ENCODE peak calls at places on chromosome X, in eight cellular contexts. A is left ventricle myocardium inferior, T is ovary, C is psoas muscle, Z is A549, Y is MM.1S, O is fibroblast of the aortic adventitia, X is cardiac muscle cell. F is an unnamed sample.

GRCh38 chrX:81259008-81259713 is 57.3 kb downstream of the SH3BGRL start:
- DNase-seq in A (no peak), O (peak), T (no peak), C (no peak), X (peak), Z (no peak), Y (no peak), F (peak)

GRCh38 chrX:136694491-136695087 is 46.6 kb downstream of the CD40LG start:
- DNase-seq in O (peak), C (no peak), Y (peak), X (peak), A (no peak), Z (peak), T (no peak), F (peak)

GRCh38 chrX:65406532-65406931 is 128.1 kb downstream of the LAS1L start:
- DNase-seq in Y (peak), A (no peak), T (no peak), C (no peak), O (no peak), X (no peak), Z (no peak), F (no peak)

GRCh38 chrX:20968996-20969395 is 405.2 kb upstream of the CNKSR2 start:
- DNase-seq in A (no peak), X (peak), T (no peak), Z (no peak), Y (no peak), O (no peak), C (no peak), F (peak)

GRCh38 chrX:30863969-30864368 is 25.1 kb downstream of the TAB3 start:
- DNase-seq in C (no peak), Z (no peak), O (no peak), X (no peak), T (no peak), Y (no peak), A (peak), F (no peak)

GRCh38 chrX:20135956-20136355 is 5.7 kb downstream of the EIF1AX start:
- DNase-seq in T (no peak), X (no peak), Y (no peak), Z (no peak), A (no peak), O (no peak), C (no peak), F (no peak)

GRCh38 chrX:48894891-48895290 is 2.7 kb downstream of the TIMM17B start:
- DNase-seq in T (no peak), O (no peak), A (no peak), X (no peak), C (no peak), Z (no peak), Y (no peak), F (no peak)

GRCh38 chrX:74534569-74535038 is 79.8 kb downstream of the RLIM start:
- DNase-seq in A (no peak), Y (no peak), T (no peak), O (peak), C (no peak), X (peak), Z (no peak), F (peak)

GRCh38 chrX:48890934-48891401 is 6.6 kb downstream of the TIMM17B start:
- DNase-seq in X (no peak), Z (no peak), Y (peak), O (no peak), C (no peak), T (no peak), A (peak), F (no peak)

GRCh38 chrX:154121961-154122360 is 22.1 kb upstream of the OPN1LW start:
- DNase-seq in Y (no peak), T (no peak), O (no peak), C (no peak), X (no peak), A (no peak), Z (no peak), F (no peak)

GRCh38 chrX:133726211-133726630 is 259.2 kb downstream of the GPC3 start:
- DNase-seq in Z (peak), T (no peak), Y (no peak), X (peak), O (peak), A (no peak), C (no peak), F (peak)

GRCh38 chrX:45070116-45071007 is 130.3 kb downstream of the DIPK2B start:
- DNase-seq in X (peak), C (no peak), O (peak), Z (peak), Y (peak), A (no peak), T (no peak), F (peak)

GRCh38 chrX:153564047-153564606 is 34.8 kb downstream of the CCNQ start:
- DNase-seq in O (no peak), C (peak), X (peak), Z (no peak), T (no peak), Y (no peak), A (peak), F (no peak)

GRCh38 chrX:50456712-50457484 is 13.7 kb downstream of the DGKK start:
- DNase-seq in O (no peak), Y (no peak), X (no peak), C (no peak), A (no peak), T (no peak), Z (no peak), F (no peak)

GRCh38 chrX:51496501-51497291 is at the start of gene NUDT11:
- DNase-seq in Z (peak), O (peak), C (peak), Y (peak), A (peak), T (peak), X (peak), F (peak)

GRCh38 chrX:66766318-66766717 is 127.4 kb upstream of the EDA2R start:
- DNase-seq in X (no peak), Y (no peak), C (no peak), T (peak), O (no peak), A (no peak), Z (no peak), F (no peak)

GRCh38 chrX:15916704-15917084 is 62.1 kb upstream of the AP1S2 start:
- DNase-seq in C (no peak), T (no peak), A (no peak), Z (no peak), X (no peak), O (no peak), Y (no peak), F (peak)

GRCh38 chrX:17323397-17323796 is 51.6 kb upstream of the NHS start:
- DNase-seq in C (no peak), X (no peak), Z (no peak), T (no peak), Y (no peak), A (no peak), O (no peak), F (no peak)

GRCh38 chrX:40380649-40381488 is 199.9 kb upstream of the ATP6AP2 start:
- DNase-seq in O (no peak), A (no peak), X (no peak), Y (no peak), C (no peak), Z (no peak), T (no peak), F (no peak)

GRCh38 chrX:136204571-136204970 is 46.6 kb downstream of the MAP7D3 start:
- DNase-seq in Y (no peak), Z (peak), A (no peak), T (no peak), C (peak), X (peak), O (peak), F (peak)

GRCh38 chrX:56764153-56764974 is 35.3 kb downstream of the NBDY start:
- DNase-seq in O (peak), Y (peak), Z (peak), T (peak), C (peak), A (no peak), X (peak), F (peak)

GRCh38 chrX:50765986-50766385 is 48.0 kb downstream of the SHROOM4 start:
- DNase-seq in A (no peak), X (no peak), Z (no peak), C (no peak), Y (no peak), T (no peak), O (no peak), F (no peak)

GRCh38 chrX:130545796-130546195 is 144.0 kb downstream of the RBMX2 start:
- DNase-seq in T (no peak), X (no peak), Y (no peak), O (no peak), C (no peak), Z (no peak), A (no peak), F (no peak)

GRCh38 chrX:41733939-41734338 is 10.0 kb downstream of the GPR82 start:
- DNase-seq in T (no peak), X (no peak), O (no peak), C (no peak), Y (peak), A (no peak), Z (no peak), F (no peak)

GRCh38 chrX:30957753-30958152 is 68.7 kb upstream of the TAB3 start:
- DNase-seq in Y (no peak), O (peak), Z (peak), A (no peak), X (peak), T (no peak), C (no peak), F (peak)

GRCh38 chrX:45524296-45524695 is 323.6 kb upstream of the DIPK2B start:
- DNase-seq in Z (no peak), A (no peak), C (no peak), X (peak), Y (no peak), O (peak), T (no peak), F (peak)

GRCh38 chrX:46165866-46166265 is 379.4 kb downstream of the ZNF674 start:
- DNase-seq in O (no peak), Y (no peak), C (no peak), Z (no peak), T (no peak), X (no peak), A (no peak), F (no peak)

GRCh38 chrX:48713847-48714246 is 17.3 kb downstream of the SUV39H1 start:
- DNase-seq in C (no peak), T (no peak), A (no peak), Y (no peak), O (no peak), Z (no peak), X (no peak), F (no peak)

GRCh38 chrX:40154229-40154852 is 56.6 kb upstream of the BCOR start:
- DNase-seq in O (no peak), A (peak), T (peak), Z (peak), Y (no peak), X (peak), C (no peak), F (peak)

GRCh38 chrX:41150043-41150442 is 64.8 kb downstream of the USP9X start:
- DNase-seq in T (no peak), O (no peak), C (no peak), Y (no peak), A (no peak), Z (no peak), X (no peak), F (no peak)

GRCh38 chrX:133249659-133250058 is 31.5 kb upstream of the TFDP3 start:
- DNase-seq in Z (peak), O (peak), Y (peak), X (peak), T (no peak), C (no peak), A (no peak), F (no peak)

GRCh38 chrX:65586491-65586890 is 51.9 kb upstream of the LAS1L start:
- DNase-seq in O (peak), A (no peak), T (no peak), X (peak), Z (no peak), Y (no peak), C (no peak), F (peak)

DNA sequence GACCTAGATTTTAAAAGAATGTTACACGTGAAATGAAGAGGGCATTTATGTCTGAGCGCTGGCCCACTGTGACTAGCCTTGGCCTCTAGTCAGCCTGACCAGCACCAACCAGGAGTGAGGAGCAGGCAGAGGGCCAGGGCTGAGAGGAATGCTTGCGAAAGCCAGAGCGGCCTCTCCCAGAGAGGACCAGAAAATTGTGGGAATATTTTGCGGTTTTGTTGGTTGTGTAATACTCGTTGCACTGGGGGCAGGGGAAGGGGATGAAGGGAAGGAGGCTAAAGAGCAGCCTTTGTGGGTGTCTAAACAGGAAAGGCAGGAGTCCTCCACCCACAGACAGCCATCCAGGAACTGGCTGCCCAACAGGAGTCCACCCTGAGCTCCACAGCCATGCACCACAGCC is 3.8 kb downstream of the GABRE start:
- DNase-seq in O (peak), A (peak), X (peak), C (peak), Z (peak), Y (no peak), T (peak), F (peak)
- H3K4me3 ChIP-seq in O (peak), A (no peak), X (no peak), C (no peak), Z (peak), Y (no peak), T (no peak), F (no peak)

GRCh38 chrX:115948018-115948923 is 222.3 kb upstream of the AGTR2 start:
- DNase-seq in O (no peak), A (no peak), Z (no peak), T (no peak), X (no peak), Y (peak), C (no peak), F (no peak)
- TF ChIP-seq CTCF in O (no peak), A (no peak), Z (no peak), T (no peak), X (no peak), Y (peak), C (no peak), F (no peak)

GRCh38 chrX:69507500-69507789 is 3.3 kb downstream of the NALF2 start:
- DNase-seq in Z (no peak), X (no peak), A (no peak), C (no peak), O (no peak), T (no peak), Y (no peak), F (no peak)
- H3K4me3 ChIP-seq in Z (no peak), X (no peak), A (peak), C (no peak), O (no peak), T (no peak), Y (no peak), F (no peak)

DNA sequence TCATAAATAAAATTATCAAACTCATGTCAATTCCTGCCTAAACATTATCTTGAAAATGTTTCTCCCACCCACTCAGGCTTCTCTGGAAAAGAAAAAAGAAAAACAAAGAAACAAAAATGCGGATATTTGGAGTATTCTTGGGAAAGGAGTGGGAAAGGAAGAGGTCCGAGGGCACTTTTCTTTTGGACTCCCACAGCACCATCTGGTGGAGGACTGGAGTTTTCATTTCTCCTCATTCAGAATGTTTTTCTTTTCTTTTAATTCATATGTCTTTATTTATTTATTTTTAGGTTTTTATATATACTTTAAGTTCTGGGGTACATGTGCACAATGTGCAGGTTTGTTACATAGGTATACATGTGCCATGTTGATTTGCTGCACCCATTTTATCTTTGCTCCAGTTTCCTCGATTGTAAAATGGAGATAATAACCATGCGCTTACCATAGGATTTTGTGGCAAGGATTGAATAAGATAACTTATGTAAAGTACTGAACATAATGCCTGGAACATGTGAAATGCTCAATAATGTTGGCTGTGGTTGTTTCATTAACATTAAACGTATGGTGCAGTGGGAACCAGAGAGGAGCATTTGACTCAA is 8.0 kb upstream of the KCNE5 start:
- DNase-seq in T (no peak), A (no peak), C (no peak), Y (peak), O (peak), X (peak), Z (peak), F (no peak)
- TF ChIP-seq CTCF in T (no peak), A (peak), C (peak), Y (peak), O (peak), X (peak), Z (peak), F (peak)

DNA sequence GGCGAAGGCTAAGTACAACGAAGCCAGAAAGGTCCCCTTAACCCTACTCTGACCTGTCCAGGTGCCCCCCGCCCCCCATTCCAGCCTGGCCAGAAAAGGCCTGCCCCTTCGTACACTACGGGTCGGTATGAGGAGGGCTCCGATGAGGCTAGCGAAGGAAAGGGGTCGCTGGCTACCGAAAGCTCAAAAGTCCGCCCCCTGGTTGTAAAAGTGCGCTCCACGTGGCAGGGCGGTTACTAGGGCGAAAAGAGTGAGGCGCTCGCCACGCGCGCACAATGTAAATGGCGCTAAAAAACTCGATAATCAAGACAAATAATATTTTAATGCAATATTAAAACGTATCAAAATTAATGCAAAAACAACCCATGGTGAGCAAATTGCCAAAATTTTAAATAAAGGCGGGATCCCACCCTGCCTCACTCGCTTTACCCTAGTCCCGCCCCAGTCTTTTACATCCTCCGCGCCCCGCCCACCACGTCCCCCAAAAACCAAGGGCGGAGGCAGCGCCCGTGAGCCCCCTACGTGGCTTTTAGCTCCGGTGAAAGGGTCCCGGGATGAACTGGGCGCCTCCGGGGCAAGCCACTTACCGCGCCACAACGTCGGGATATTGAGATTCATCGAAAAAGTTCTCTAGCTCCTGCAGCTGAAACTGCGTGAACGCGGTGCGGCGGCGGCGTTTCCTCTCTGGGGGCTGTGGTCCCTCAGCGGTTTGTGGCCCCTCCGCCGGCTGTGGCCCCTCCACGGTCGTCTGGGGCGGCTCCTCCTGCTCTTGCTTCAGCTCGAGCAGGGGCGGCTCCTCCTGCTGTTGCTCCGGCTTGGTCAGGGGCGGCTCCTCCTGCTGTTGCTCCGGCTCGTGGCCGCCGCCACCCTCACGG is 929 bp downstream of the ESX1 start:
- DNase-seq in C (no peak), O (no peak), X (peak), Y (no peak), A (no peak), Z (peak), T (no peak), F (no peak)
- H3K4me3 ChIP-seq in C (peak), O (no peak), X (peak), Y (peak), A (peak), Z (peak), T (no peak), F (peak)

GRCh38 chrX:104641176-104641575 is 75.2 kb downstream of the IL1RAPL2 start:
- DNase-seq in X (no peak), C (no peak), T (no peak), Z (no peak), Y (no peak), A (no peak), O (no peak), F (no peak)
- TF ChIP-seq CTCF in X (no peak), C (no peak), T (no peak), Z (no peak), Y (no peak), A (no peak), O (no peak), F (no peak)

F was measured in astrocyte of the spinal cord.